ENCODE peak calls at places on chromosome X, in ten cellular contexts. S is PC-9, Q is fibroblast of lung, K is astrocyte, W is GM23338, A is mammary epithelial cell, T is GM23248, C is PC-3, G is MM.1S, P is keratinocyte. M is an unnamed sample.

GRCh38 chrX:4560192-4560591 is 846.7 kb upstream of the PRKX start:
- DNase-seq in C (peak; percentile 65), Q (no peak), G (no peak), K (no peak), P (no peak), W (no peak), A (no peak), T (no peak), S (no peak), M (no peak)

GRCh38 chrX:122004127-122004526 is 956.7 kb downstream of the GLUD2 start:
- DNase-seq in C (no peak), S (no peak), P (no peak), A (no peak), Q (no peak), W (no peak), T (no peak), G (no peak), K (no peak), M (no peak)

GRCh38 chrX:9659571-9660195 is 106.0 kb downstream of the GPR143 start:
- DNase-seq in Q (no peak), K (no peak), W (no peak), A (no peak), S (no peak), P (no peak), T (no peak), C (peak; percentile 81), G (no peak), M (peak; percentile 26)

GRCh38 chrX:44244008-44244407 is 99.5 kb downstream of the EFHC2 start:
- DNase-seq in W (peak; percentile 51), A (peak; percentile 26), Q (peak; percentile 61), T (peak; percentile 56), K (peak; percentile 20), G (peak; percentile 15), P (no peak), C (peak; percentile 60), S (no peak), M (peak; percentile 30)

GRCh38 chrX:139831689-139832456 is 101.0 kb downstream of the ATP11C start:
- DNase-seq in A (peak; percentile 15), W (peak; percentile 32), P (no peak), Q (peak; percentile 80), S (no peak), K (peak; percentile 56), C (peak; percentile 67), G (peak; percentile 23), T (peak; percentile 36), M (peak; percentile 17)

GRCh38 chrX:100973411-100973810 is 3.9 kb downstream of the ARL13A start:
- DNase-seq in G (no peak), K (peak; percentile 50), W (no peak), A (peak; percentile 31), Q (peak; percentile 27), C (peak; percentile 86), P (no peak), S (no peak), T (peak; percentile 49), M (no peak)

GRCh38 chrX:19852014-19853005 is 35.1 kb downstream of the SH3KBP1 start:
- DNase-seq in Q (peak; percentile 79), T (peak; percentile 44), S (peak; percentile 33), W (no peak), P (no peak), G (no peak), A (peak; percentile 36), C (peak; percentile 44), K (peak; percentile 80), M (no peak)

GRCh38 chrX:106484233-106484632 is 127.5 kb upstream of the RADX start:
- DNase-seq in G (peak; percentile 76), T (peak; percentile 7), C (no peak), Q (no peak), K (no peak), A (no peak), S (no peak), W (no peak), P (no peak), M (no peak)

GRCh38 chrX:50677789-50678188 is 136.2 kb downstream of the SHROOM4 start:
- DNase-seq in W (no peak), K (no peak), Q (no peak), T (no peak), A (peak; percentile 6), P (no peak), C (no peak), G (no peak), S (no peak), M (no peak)

GRCh38 chrX:36908801-36909403 is 99.3 kb upstream of the FAM47C start:
- DNase-seq in A (peak; percentile 32), C (peak; percentile 67), P (no peak), W (peak; percentile 28), T (peak; percentile 43), S (no peak), K (peak; percentile 2), G (peak; percentile 21), Q (peak; percentile 42), M (peak; percentile 60)

GRCh38 chrX:151825927-151826471 is 86.7 kb upstream of the MAGEA4 start:
- DNase-seq in P (no peak), W (peak; percentile 0), Q (peak; percentile 72), A (peak; percentile 59), S (peak; percentile 40), G (no peak), T (peak; percentile 90), C (peak; percentile 22), K (peak; percentile 90), M (peak; percentile 23)

GRCh38 chrX:129984196-129984962 is 1.9 kb downstream of the BCORL1 start:
- DNase-seq in P (no peak), K (no peak), S (peak; percentile 52), Q (no peak), G (no peak), A (no peak), C (no peak), W (peak; percentile 32), T (peak; percentile 43), M (peak; percentile 53)

GRCh38 chrX:153828723-153829548 is 1.4 kb downstream of the PDZD4 start:
- DNase-seq in S (no peak), G (no peak), A (no peak), K (no peak), C (no peak), W (peak; percentile 74), T (peak; percentile 6), P (no peak), Q (no peak), M (no peak)

GRCh38 chrX:153829549-153829798 is 870 bp downstream of the PDZD4 start:
- DNase-seq in G (no peak), W (no peak), T (peak; percentile 19), K (no peak), S (no peak), P (no peak), Q (no peak), C (no peak), A (no peak), M (no peak)

GRCh38 chrX:153831435-153832150 is 1.2 kb upstream of the PDZD4 start:
- DNase-seq in W (no peak), C (no peak), S (no peak), T (no peak), Q (no peak), P (no peak), G (no peak), A (no peak), K (no peak), M (no peak)

GRCh38 chrX:153829799-153830631 is at the start of gene PDZD4:
- DNase-seq in G (no peak), W (peak; percentile 53), K (no peak), T (peak; percentile 9), C (no peak), S (no peak), P (no peak), Q (no peak), A (no peak), M (no peak)

GRCh38 chrX:153830632-153831434 is 489 bp upstream of the PDZD4 start:
- DNase-seq in A (no peak), T (peak; percentile 11), P (no peak), W (no peak), G (no peak), C (no peak), Q (no peak), S (no peak), K (no peak), M (no peak)
- TF ChIP-seq EZH2 in A (peak; percentile 73), T (no peak), P (peak; percentile 77), W (no peak), G (no peak), C (no peak), Q (peak; percentile 80), S (no peak), K (no peak), M (no peak)

GRCh38 chrX:2705036-2705435 is 13.9 kb downstream of the CD99 start:
- DNase-seq in T (peak; percentile 51), W (no peak), P (no peak), G (no peak), A (no peak), Q (peak; percentile 31), S (no peak), K (peak; percentile 49), C (no peak), M (no peak)
- H3K4me1 ChIP-seq in T (peaks cover 60% of the 10 kb centered on the region), W (peaks cover 28% of the 10 kb centered on the region), P (peaks cover 67% of the 10 kb centered on the region), G (no peaks in the 10 kb centered on the region), A (peaks cover 34% of the 10 kb centered on the region), Q (peaks cover 37% of the 10 kb centered on the region), S (peaks cover 42% of the 10 kb centered on the region), K (peaks cover 61% of the 10 kb centered on the region), C (peaks cover 36% of the 10 kb centered on the region), M (peaks cover 47% of the 10 kb centered on the region)

GRCh38 chrX:40096395-40097091 is 1.2 kb downstream of the BCOR start:
- DNase-seq in K (no peak), Q (peak; percentile 39), W (no peak), G (peak; percentile 53), P (no peak), T (peak; percentile 64), C (peak; percentile 35), A (peak; percentile 41), S (no peak), M (peak; percentile 68)
- TF ChIP-seq EZH2 in K (no peak), Q (no peak), W (no peak), G (no peak), P (no peak), T (no peak), C (no peak), A (no peak), S (no peak), M (no peak)

GRCh38 chrX:48472225-48472624 is 2.2 kb upstream of the SLC38A5 start:
- DNase-seq in G (no peak), S (no peak), C (no peak), A (no peak), Q (no peak), P (no peak), K (no peak), W (peak; percentile 12), T (no peak), M (no peak)

GRCh38 chrX:48474127-48474526 is 1.9 kb upstream of the FTSJ1 start:
- DNase-seq in S (no peak), P (no peak), G (no peak), C (peak; percentile 47), K (no peak), A (no peak), Q (peak; percentile 21), W (peak; percentile 44), T (peak; percentile 52), M (no peak)

GRCh38 chrX:48474581-48474980 is 1.4 kb upstream of the FTSJ1 start:
- DNase-seq in W (no peak), A (no peak), S (no peak), C (no peak), P (no peak), K (no peak), T (no peak), Q (no peak), G (no peak), M (no peak)

GRCh38 chrX:48472851-48473717 is 2.9 kb upstream of the FTSJ1 start:
- DNase-seq in S (no peak), W (peak; percentile 40), G (no peak), A (no peak), T (no peak), K (no peak), P (no peak), Q (no peak), C (no peak), M (no peak)

DNA sequence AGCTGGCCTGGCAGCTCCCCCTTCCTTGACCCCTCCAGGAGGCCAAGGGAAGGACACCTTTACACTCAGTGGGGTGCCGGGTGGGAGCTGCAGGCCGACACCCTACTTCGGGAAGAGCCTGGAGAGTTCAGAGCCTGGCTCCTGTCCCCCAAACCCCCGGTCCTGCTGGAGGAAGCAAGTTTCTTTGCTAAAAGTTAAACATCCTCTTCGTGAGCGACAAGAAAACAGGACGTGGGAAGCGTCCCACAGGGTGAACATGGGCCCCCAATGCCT is 2.3 kb upstream of the FTSJ1 start:
- DNase-seq in W (no peak), G (no peak), T (no peak), K (no peak), S (no peak), A (no peak), P (no peak), C (no peak), Q (no peak), M (no peak)
- H3K4me1 ChIP-seq in W (peaks cover 4% of the 10 kb centered on the region), G (no peaks in the 10 kb centered on the region), T (no peaks in the 10 kb centered on the region), K (peaks cover 10% of the 10 kb centered on the region), S (no peaks in the 10 kb centered on the region), A (peaks cover 6% of the 10 kb centered on the region), P (peaks cover 17% of the 10 kb centered on the region), C (peaks cover 19% of the 10 kb centered on the region), Q (peaks cover 3% of the 10 kb centered on the region), M (no peaks in the 10 kb centered on the region)

M was measured in hepatocyte.